ENCODE peak calls at places on chromosomes 1 and 21, in seven cellular contexts. S, W, R, F, G, X and K are unnamed samples.
A peak's percentile ranks its signal among the peaks of the same experiment; 100 is the strongest.

GRCh38 chr1:173415490-173415889 is 61.6 kb upstream of the PRDX6 start:
- DNase-seq in S (no peak), W (no peak), R (no peak), F (no peak), G (no peak), X (no peak), K (no peak)

GRCh38 chr1:50419192-50419906 is 3.9 kb downstream of the DMRTA2 start:
- DNase-seq in S (no peak), W (peak; percentile 21), R (no peak), F (no peak), G (no peak), X (no peak), K (no peak)

GRCh38 chr1:214124915-214125314 is 137.1 kb downstream of the PROX1 start:
- DNase-seq in S (no peak), W (no peak), R (no peak), F (no peak), G (no peak), X (no peak), K (no peak)

GRCh38 chr1:55423376-55423775 is 208.2 kb upstream of the USP24 start:
- DNase-seq in S (no peak), W (no peak), R (no peak), F (no peak), G (no peak), X (no peak), K (no peak)

GRCh38 chr1:64744492-64745180 is at the start of gene RAVER2:
- DNase-seq in S (peak; percentile 67), W (peak; percentile 79), R (no peak), F (no peak), G (peak; percentile 2), X (peak; percentile 14), K (peak; percentile 35)

GRCh38 chr21:19810779-19811178 is 1187.4 kb upstream of the NCAM2 start:
- DNase-seq in S (no peak), W (no peak), R (no peak), F (no peak), G (no peak), X (no peak), K (no peak)

GRCh38 chr1:157105988-157106812 is 6.6 kb upstream of the ETV3L start:
- DNase-seq in S (no peak), W (peak; percentile 75), R (peak; percentile 13), F (peak; percentile 74), G (no peak), X (peak; percentile 8), K (no peak)

GRCh38 chr1:224183591-224184312 is 712 bp downstream of the DEGS1 start:
- DNase-seq in S (peak; percentile 69), W (peak; percentile 68), R (no peak), F (no peak), G (peak; percentile 33), X (peak; percentile 62), K (peak; percentile 22)

GRCh38 chr1:50936321-50936720 is 23.7 kb downstream of the FAF1 start:
- DNase-seq in S (no peak), W (no peak), R (no peak), F (no peak), G (no peak), X (no peak), K (no peak)

GRCh38 chr1:57532299-57532698 is 108.4 kb upstream of the DAB1 start:
- DNase-seq in S (no peak), W (no peak), R (no peak), F (no peak), G (no peak), X (no peak), K (no peak)

GRCh38 chr1:29121951-29122661 is 1.6 kb downstream of the TMEM200B start:
- DNase-seq in S (no peak), W (peak; percentile 20), R (no peak), F (no peak), G (no peak), X (no peak), K (no peak)

GRCh38 chr1:147618077-147618569 is 52.2 kb downstream of the ACP6 start:
- DNase-seq in S (no peak), W (no peak), R (no peak), F (no peak), G (peak; percentile 28), X (no peak), K (peak; percentile 62)

GRCh38 chr1:171290611-171291010 is 23.4 kb upstream of the FMO4 start:
- DNase-seq in S (no peak), W (no peak), R (no peak), F (no peak), G (no peak), X (no peak), K (no peak)

GRCh38 chr1:71424536-71424935 is 343.7 kb upstream of the ZRANB2 start:
- DNase-seq in S (no peak), W (no peak), R (no peak), F (no peak), G (no peak), X (no peak), K (no peak)

GRCh38 chr21:41961282-41961701 is 7.5 kb upstream of the C2CD2 start:
- DNase-seq in S (no peak), W (no peak), R (no peak), F (no peak), G (no peak), X (no peak), K (no peak)

GRCh38 chr21:39952265-39952664 is 85.0 kb downstream of the PCP4 start:
- DNase-seq in S (peak; percentile 7), W (no peak), R (no peak), F (no peak), G (no peak), X (no peak), K (no peak)

GRCh38 chr1:35326228-35326627 is 57.7 kb downstream of the ZMYM4 start:
- DNase-seq in S (no peak), W (no peak), R (no peak), F (no peak), G (no peak), X (no peak), K (no peak)

GRCh38 chr1:240149488-240150094 is 57.9 kb downstream of the FMN2 start:
- DNase-seq in S (peak; percentile 48), W (peak; percentile 52), R (no peak), F (no peak), G (no peak), X (no peak), K (no peak)

GRCh38 chr21:31072486-31072885 is 34.2 kb upstream of the KRTAP19-8 start:
- DNase-seq in S (no peak), W (no peak), R (no peak), F (no peak), G (no peak), X (no peak), K (no peak)

GRCh38 chr1:29590583-29591555 is 354.5 kb downstream of the PTPRU start:
- DNase-seq in S (no peak), W (peak; percentile 96), R (no peak), F (no peak), G (no peak), X (no peak), K (no peak)

GRCh38 chr1:165434264-165434663 is 10.7 kb downstream of the RXRG start:
- DNase-seq in S (no peak), W (no peak), R (no peak), F (no peak), G (no peak), X (no peak), K (no peak)

GRCh38 chr1:104878203-104878911 is 1128.7 kb downstream of the AMY1C start:
- DNase-seq in S (no peak), W (no peak), R (no peak), F (no peak), G (no peak), X (no peak), K (no peak)

GRCh38 chr1:186463511-186463910 is 2.6 kb upstream of the PDC start:
- DNase-seq in S (no peak), W (no peak), R (no peak), F (no peak), G (no peak), X (no peak), K (no peak)

GRCh38 chr21:35266546-35266945 is 217.4 kb upstream of the RUNX1 start:
- DNase-seq in S (no peak), W (peak; percentile 28), R (no peak), F (no peak), G (no peak), X (no peak), K (no peak)

GRCh38 chr1:226945106-226945857 is 5.2 kb downstream of the COQ8A start:
- DNase-seq in S (peak; percentile 89), W (peak; percentile 63), R (no peak), F (no peak), G (no peak), X (no peak), K (peak; percentile 86)

GRCh38 chr1:200154069-200154767 is 126.7 kb downstream of the NR5A2 start:
- DNase-seq in S (no peak), W (no peak), R (no peak), F (no peak), G (peak; percentile 33), X (no peak), K (no peak)

GRCh38 chr1:22704440-22705067 is 6.1 kb upstream of the EPHB2 start:
- DNase-seq in S (peak; percentile 85), W (peak; percentile 88), R (peak; percentile 22), F (peak; percentile 24), G (peak; percentile 67), X (peak; percentile 77), K (peak; percentile 73)

GRCh38 chr1:41517039-41517438 is 32.6 kb upstream of the EDN2 start:
- DNase-seq in S (no peak), W (no peak), R (no peak), F (no peak), G (no peak), X (no peak), K (no peak)

GRCh38 chr1:243980471-243980870 is 70.6 kb upstream of the ZBTB18 start:
- DNase-seq in S (no peak), W (peak; percentile 56), R (peak; percentile 35), F (no peak), G (no peak), X (no peak), K (no peak)

GRCh38 chr21:33848252-33848953 is 67.2 kb downstream of the ATP5PO start:
- DNase-seq in S (peak; percentile 26), W (peak; percentile 84), R (no peak), F (no peak), G (no peak), X (no peak), K (no peak)

GRCh38 chr1:213070399-213070798 is 19.4 kb downstream of the RPS6KC1 start:
- DNase-seq in S (peak; percentile 35), W (peak; percentile 37), R (no peak), F (no peak), G (no peak), X (no peak), K (no peak)

GRCh38 chr1:159848316-159848715 is 14.1 kb downstream of the VSIG8 start:
- DNase-seq in S (no peak), W (peak; percentile 51), R (no peak), F (no peak), G (no peak), X (no peak), K (no peak)

GRCh38 chr1:186482661-186483255 is 21.8 kb upstream of the PDC start:
- DNase-seq in S (peak; percentile 37), W (peak; percentile 56), R (peak; percentile 15), F (no peak), G (no peak), X (no peak), K (no peak)

GRCh38 chr1:4422496-4423289 is 231.7 kb upstream of the AJAP1 start:
- DNase-seq in S (no peak), W (no peak), R (no peak), F (no peak), G (no peak), X (no peak), K (no peak)

GRCh38 chr21:38989745-38990423 is 184.2 kb downstream of the ETS2 start:
- DNase-seq in S (peak; percentile 54), W (peak; percentile 66), R (no peak), F (peak; percentile 42), G (no peak), X (no peak), K (no peak)

GRCh38 chr1:12629974-12630760 is 12.2 kb upstream of the DHRS3 start:
- DNase-seq in S (no peak), W (no peak), R (no peak), F (no peak), G (no peak), X (no peak), K (no peak)